ENCODE peak calls at places on chromosomes 5 and 9, in four cellular contexts. T, A, K and O are unnamed samples. For H3K27me3, the result is how much of the 10 kb centered on the place peaks cover.

GRCh38 chr9:127139775-127140174 is 17.3 kb upstream of the ANGPTL2 start:
- DNase-seq in T (no peak), A (no peak), K (no peak), O (no peak)

GRCh38 chr5:114361724-114362196 is at the start of gene KCNN2:
- DNase-seq in T (peak), A (peak), K (peak), O (no peak)

GRCh38 chr5:113330533-113331200 is 104.1 kb downstream of the TSSK1B start:
- DNase-seq in T (peak), A (peak), K (peak), O (peak)

GRCh38 chr9:137492464-137493162 is 33.5 kb upstream of the NSMF start:
- DNase-seq in T (no peak), A (peak), K (no peak), O (peak)

GRCh38 chr5:163893301-163893700 is 387.9 kb downstream of the MAT2B start:
- DNase-seq in T (no peak), A (no peak), K (no peak), O (no peak)

GRCh38 chr9:90970603-90971002 is 169.0 kb downstream of the SYK start:
- DNase-seq in T (no peak), A (no peak), K (no peak), O (no peak)

GRCh38 chr5:3384531-3384930 is 211.1 kb upstream of the IRX1 start:
- DNase-seq in T (no peak), A (no peak), K (no peak), O (no peak)

GRCh38 chr5:68086857-68087256 is 128.7 kb upstream of the PIK3R1 start:
- DNase-seq in T (no peak), A (no peak), K (no peak), O (no peak)

GRCh38 chr5:14105717-14106435 is 37.3 kb upstream of the TRIO start:
- DNase-seq in T (peak), A (no peak), K (peak), O (peak)

GRCh38 chr9:1267141-1267570 is 217.0 kb downstream of the DMRT2 start:
- DNase-seq in T (no peak), A (no peak), K (no peak), O (no peak)

GRCh38 chr5:176596689-176597416 is 13.1 kb downstream of the GPRIN1 start:
- DNase-seq in T (peak), A (no peak), K (no peak), O (no peak)

DNA sequence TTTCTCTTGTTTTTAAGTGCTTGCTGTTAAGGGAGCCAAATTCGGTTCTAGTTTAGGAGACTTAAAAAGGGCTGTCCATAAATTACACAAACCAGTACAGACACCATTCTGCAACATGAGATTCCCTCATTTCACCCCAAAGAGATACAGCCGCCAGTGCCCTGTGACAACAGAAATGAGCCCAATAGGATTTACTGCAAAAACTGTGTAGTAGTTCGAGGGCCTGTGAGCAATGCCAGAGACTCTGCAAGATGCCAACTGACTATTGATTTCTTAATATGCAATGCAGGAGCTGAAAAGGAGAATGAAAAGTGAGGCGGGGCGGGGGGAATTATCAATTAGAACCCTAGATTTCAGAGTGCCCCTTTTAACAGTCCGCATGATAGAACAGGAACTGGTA is 5.7 kb upstream of the C5orf15 start:
- DNase-seq in T (no peak), A (no peak), K (no peak), O (no peak)
- TF ChIP-seq EZH2 in T (no peak), A (no peak), K (no peak), O (no peak)

GRCh38 chr5:179343021-179343781 is 2.1 kb downstream of the ADAMTS2 start:
- DNase-seq in T (no peak), A (no peak), K (no peak), O (no peak)

GRCh38 chr5:179344301-179345178 is 721 bp downstream of the ADAMTS2 start:
- DNase-seq in T (peak), A (no peak), K (no peak), O (no peak)

GRCh38 chr5:179340465-179340864 is 4.8 kb downstream of the ADAMTS2 start:
- DNase-seq in T (no peak), A (no peak), K (no peak), O (no peak)

GRCh38 chr5:179343902-179344300 is 1.4 kb downstream of the ADAMTS2 start:
- DNase-seq in T (peak), A (no peak), K (no peak), O (no peak)

GRCh38 chr5:179342577-179342976 is 2.7 kb downstream of the ADAMTS2 start:
- DNase-seq in T (no peak), A (no peak), K (no peak), O (no peak)
- TF ChIP-seq CTCF in T (peak), A (no peak), K (peak), O (no peak)

GRCh38 chr9:131545003-131545785 is at the start of gene PRRT1B:
- DNase-seq in T (peak), A (no peak), K (peak), O (peak)
- H3K27me3 ChIP-seq in T (under half), A (under half), K (under half), O (half or more)

GRCh38 chr5:141753971-141754713 is 72.1 kb upstream of the ARAP3 start:
- DNase-seq in T (peak), A (peak), K (no peak), O (peak)
- TF ChIP-seq EZH2 in T (no peak), A (no peak), K (no peak), O (no peak)

GRCh38 chr9:32350682-32351081 is 33.8 kb upstream of the ACO1 start:
- DNase-seq in T (peak), A (peak), K (peak), O (no peak)

GRCh38 chr9:32348289-32348688 is 36.2 kb upstream of the ACO1 start:
- DNase-seq in T (no peak), A (no peak), K (no peak), O (no peak)

GRCh38 chr9:32351845-32352244 is 32.6 kb upstream of the ACO1 start:
- DNase-seq in T (no peak), A (no peak), K (no peak), O (no peak)
- TF ChIP-seq CTCF in T (no peak), A (peak), K (peak), O (no peak)

GRCh38 chr5:73381587-73382411 is 66.8 kb downstream of the FOXD1 start:
- DNase-seq in T (no peak), A (no peak), K (no peak), O (no peak)
- H3K27me3 ChIP-seq in T (under half), A (under half), K (under half), O (under half)

GRCh38 chr5:64505769-64506566 is at the start of gene RGS7BP:
- DNase-seq in T (peak), A (no peak), K (no peak), O (no peak)
- TF ChIP-seq EZH2 in T (peak), A (no peak), K (no peak), O (no peak)

GRCh38 chr9:124441291-124441690 is 9.0 kb upstream of the ADGRD2 start:
- DNase-seq in T (no peak), A (no peak), K (no peak), O (no peak)
- TF ChIP-seq CTCF in T (no peak), A (no peak), K (peak), O (no peak)

DNA sequence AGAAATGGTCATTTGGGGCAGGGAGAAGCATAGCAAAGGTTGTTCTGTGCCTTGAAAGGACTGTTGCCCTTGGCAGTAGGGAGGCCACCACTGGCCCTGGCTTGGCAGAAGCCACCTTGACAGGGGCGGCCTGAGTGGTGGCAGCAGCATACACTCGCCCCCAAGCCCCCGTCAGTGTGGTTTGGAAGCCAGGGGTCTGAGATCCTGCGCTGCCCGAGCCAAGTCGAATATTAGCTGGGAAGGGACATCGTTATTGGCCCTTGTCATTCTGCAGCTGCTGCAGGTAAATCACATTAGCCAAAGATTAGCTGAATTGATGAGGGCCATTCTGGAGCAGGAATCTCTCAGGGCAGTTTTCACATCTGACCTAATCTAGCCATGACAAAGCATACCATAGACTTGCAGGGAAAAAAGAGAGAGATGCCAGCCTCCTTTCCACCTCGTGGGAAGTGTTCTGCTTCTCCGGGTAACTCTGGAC is 9.0 kb downstream of the OLFM1 start:
- DNase-seq in T (no peak), A (no peak), K (no peak), O (no peak)
- H3K27me3 ChIP-seq in T (under half), A (half or more), K (under half), O (half or more)